ENCODE peak calls at places on chromosomes 13 and 19, in six cellular contexts. One of them, this sample, is unnamed. For H3K4me1, the result is how much of the 10 kb centered on the place peaks cover.

GRCh38 chr19:1026189-1027019 is at the start of gene CNN2:
- DNase-seq in IMR-90: peak
- DNase-seq in transverse colon: peak
- DNase-seq in thoracic aorta: no peak
- DNase-seq in upper lobe of right lung: peak
- DNase-seq in MM.1S: peak
- DNase-seq in this sample: peak

GRCh38 chr13:102394158-102395053 is 7.4 kb downstream of the FGF14 start:
- DNase-seq in IMR-90: peak
- DNase-seq in transverse colon: peak
- DNase-seq in thoracic aorta: peak
- DNase-seq in upper lobe of right lung: peak
- DNase-seq in MM.1S: peak
- DNase-seq in this sample: peak

GRCh38 chr19:8897106-8897505 is 64.9 kb downstream of the MBD3L1 start:
- DNase-seq in IMR-90: no peak
- DNase-seq in transverse colon: no peak
- DNase-seq in thoracic aorta: no peak
- DNase-seq in upper lobe of right lung: no peak
- DNase-seq in MM.1S: no peak
- DNase-seq in this sample: no peak

GRCh38 chr13:78657699-78658629 is 991 bp downstream of the OBI1 start:
- DNase-seq in IMR-90: peak
- DNase-seq in transverse colon: no peak
- DNase-seq in thoracic aorta: no peak
- DNase-seq in upper lobe of right lung: no peak
- DNase-seq in MM.1S: peak
- DNase-seq in this sample: peak

GRCh38 chr13:111554539-111555267 is 234.3 kb downstream of the TEX29 start:
- DNase-seq in IMR-90: no peak
- DNase-seq in transverse colon: no peak
- DNase-seq in thoracic aorta: no peak
- DNase-seq in upper lobe of right lung: no peak
- DNase-seq in MM.1S: no peak
- DNase-seq in this sample: no peak

GRCh38 chr13:112690242-112690943 is 555 bp downstream of the ATP11A start:
- DNase-seq in IMR-90: peak
- DNase-seq in transverse colon: peak
- DNase-seq in thoracic aorta: no peak
- DNase-seq in upper lobe of right lung: peak
- DNase-seq in MM.1S: peak
- DNase-seq in this sample: peak

GRCh38 chr19:22427587-22428298 is 5.6 kb upstream of the ZNF98 start:
- DNase-seq in IMR-90: no peak
- DNase-seq in transverse colon: no peak
- DNase-seq in thoracic aorta: no peak
- DNase-seq in upper lobe of right lung: no peak
- DNase-seq in MM.1S: no peak
- DNase-seq in this sample: no peak

GRCh38 chr13:101155920-101156319 is 260.4 kb downstream of the NALCN start:
- DNase-seq in IMR-90: no peak
- DNase-seq in transverse colon: no peak
- DNase-seq in thoracic aorta: no peak
- DNase-seq in upper lobe of right lung: no peak
- DNase-seq in MM.1S: no peak
- DNase-seq in this sample: no peak

GRCh38 chr19:38245826-38246498 is 10.2 kb downstream of the PPP1R14A start:
- DNase-seq in IMR-90: peak
- DNase-seq in transverse colon: no peak
- DNase-seq in thoracic aorta: peak
- DNase-seq in upper lobe of right lung: no peak
- DNase-seq in MM.1S: no peak
- DNase-seq in this sample: no peak

GRCh38 chr19:4376245-4376990 is 23.9 kb downstream of the SH3GL1 start:
- DNase-seq in IMR-90: no peak
- DNase-seq in transverse colon: no peak
- DNase-seq in thoracic aorta: no peak
- DNase-seq in upper lobe of right lung: no peak
- DNase-seq in MM.1S: no peak
- DNase-seq in this sample: no peak

GRCh38 chr19:4374451-4375163 is 25.7 kb downstream of the SH3GL1 start:
- DNase-seq in IMR-90: peak
- DNase-seq in transverse colon: peak
- DNase-seq in thoracic aorta: peak
- DNase-seq in upper lobe of right lung: peak
- DNase-seq in MM.1S: no peak
- DNase-seq in this sample: peak

GRCh38 chr19:4376991-4377781 is 23.2 kb downstream of the SH3GL1 start:
- DNase-seq in IMR-90: peak
- DNase-seq in transverse colon: no peak
- DNase-seq in thoracic aorta: no peak
- DNase-seq in upper lobe of right lung: no peak
- DNase-seq in MM.1S: no peak
- DNase-seq in this sample: peak

GRCh38 chr19:4375164-4375619 is 25.2 kb downstream of the SH3GL1 start:
- DNase-seq in IMR-90: no peak
- DNase-seq in transverse colon: peak
- DNase-seq in thoracic aorta: no peak
- DNase-seq in upper lobe of right lung: peak
- DNase-seq in MM.1S: no peak
- DNase-seq in this sample: peak

GRCh38 chr19:4375620-4376228 is 24.6 kb downstream of the SH3GL1 start:
- DNase-seq in IMR-90: peak
- DNase-seq in transverse colon: peak
- DNase-seq in thoracic aorta: no peak
- DNase-seq in upper lobe of right lung: no peak
- DNase-seq in MM.1S: no peak
- DNase-seq in this sample: peak
- H3K4me1 ChIP-seq in IMR-90: half or more
- H3K4me1 ChIP-seq in transverse colon: half or more
- H3K4me1 ChIP-seq in thoracic aorta: half or more
- H3K4me1 ChIP-seq in upper lobe of right lung: half or more
- H3K4me1 ChIP-seq in MM.1S: under half
- H3K4me1 ChIP-seq in this sample: under half

DNA sequence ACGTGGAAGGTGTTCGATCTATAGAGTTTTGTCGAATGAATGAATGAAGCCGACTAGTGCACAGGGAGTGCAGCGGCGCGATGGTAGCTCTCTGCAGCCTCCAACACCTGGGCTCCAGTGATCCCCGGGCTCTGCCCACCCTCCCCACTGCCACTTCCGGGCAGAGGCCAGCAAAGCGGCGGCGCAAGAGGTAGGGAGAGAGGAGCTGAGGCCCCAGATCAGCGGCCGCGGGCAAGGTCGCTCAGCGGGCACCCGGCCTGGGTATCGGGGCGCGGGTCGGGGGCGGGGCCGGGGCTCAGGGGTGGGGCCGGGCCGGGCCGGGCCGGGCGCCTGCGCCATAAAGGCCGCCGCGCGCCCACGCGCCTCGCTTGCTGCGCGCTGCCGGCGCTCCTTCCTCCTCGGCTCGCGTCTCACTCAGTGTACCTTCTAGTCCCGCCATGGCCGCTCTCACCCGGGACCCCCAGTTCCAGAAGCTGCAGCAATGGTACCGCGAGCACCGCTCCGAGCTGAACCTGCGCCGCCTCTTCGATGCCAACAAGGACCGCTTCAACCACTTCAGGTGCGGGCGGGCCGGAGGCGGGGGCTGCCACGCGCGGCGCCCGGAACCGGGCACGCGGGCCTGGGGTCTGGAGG is at the start of gene GPI:
- DNase-seq in IMR-90: peak
- DNase-seq in transverse colon: peak
- DNase-seq in thoracic aorta: no peak
- DNase-seq in upper lobe of right lung: peak
- DNase-seq in MM.1S: peak
- DNase-seq in this sample: peak
- H3K4me1 ChIP-seq in IMR-90: under half
- H3K4me1 ChIP-seq in transverse colon: under half
- H3K4me1 ChIP-seq in thoracic aorta: under half
- H3K4me1 ChIP-seq in upper lobe of right lung: under half
- H3K4me1 ChIP-seq in MM.1S: under half
- H3K4me1 ChIP-seq in this sample: under half

GRCh38 chr13:99217461-99218101 is 16.9 kb downstream of the UBAC2 start:
- DNase-seq in IMR-90: no peak
- DNase-seq in transverse colon: no peak
- DNase-seq in thoracic aorta: no peak
- DNase-seq in upper lobe of right lung: no peak
- DNase-seq in MM.1S: no peak
- DNase-seq in this sample: no peak
- H3K4me1 ChIP-seq in IMR-90: under half
- H3K4me1 ChIP-seq in transverse colon: under half
- H3K4me1 ChIP-seq in thoracic aorta: under half
- H3K4me1 ChIP-seq in upper lobe of right lung: under half
- H3K4me1 ChIP-seq in MM.1S: under half
- H3K4me1 ChIP-seq in this sample: under half

GRCh38 chr19:10274589-10274988 is 3.7 kb downstream of the ICAM1 start:
- DNase-seq in IMR-90: no peak
- DNase-seq in transverse colon: no peak
- DNase-seq in thoracic aorta: no peak
- DNase-seq in upper lobe of right lung: no peak
- DNase-seq in MM.1S: no peak
- DNase-seq in this sample: no peak

GRCh38 chr19:10269333-10270179 is 1.4 kb upstream of the ICAM1 start:
- DNase-seq in IMR-90: peak
- DNase-seq in transverse colon: peak
- DNase-seq in thoracic aorta: no peak
- DNase-seq in upper lobe of right lung: peak
- DNase-seq in MM.1S: peak
- DNase-seq in this sample: peak

GRCh38 chr19:10270616-10271394 is at the start of gene ICAM1:
- DNase-seq in IMR-90: peak
- DNase-seq in transverse colon: peak
- DNase-seq in thoracic aorta: no peak
- DNase-seq in upper lobe of right lung: peak
- DNase-seq in MM.1S: peak
- DNase-seq in this sample: peak

GRCh38 chr19:10270180-10270615 is 722 bp upstream of the ICAM1 start:
- DNase-seq in IMR-90: no peak
- DNase-seq in transverse colon: peak
- DNase-seq in thoracic aorta: no peak
- DNase-seq in upper lobe of right lung: peak
- DNase-seq in MM.1S: peak
- DNase-seq in this sample: peak

GRCh38 chr19:10271543-10272086 is 695 bp downstream of the ICAM1 start:
- DNase-seq in IMR-90: peak
- DNase-seq in transverse colon: peak
- DNase-seq in thoracic aorta: no peak
- DNase-seq in upper lobe of right lung: no peak
- DNase-seq in MM.1S: no peak
- DNase-seq in this sample: no peak
- H3K4me1 ChIP-seq in IMR-90: under half
- H3K4me1 ChIP-seq in transverse colon: under half
- H3K4me1 ChIP-seq in thoracic aorta: under half
- H3K4me1 ChIP-seq in upper lobe of right lung: under half
- H3K4me1 ChIP-seq in MM.1S: under half
- H3K4me1 ChIP-seq in this sample: under half

GRCh38 chr13:44407379-44407778 is 33.8 kb downstream of the SERP2 start:
- DNase-seq in IMR-90: no peak
- DNase-seq in transverse colon: no peak
- DNase-seq in thoracic aorta: no peak
- DNase-seq in upper lobe of right lung: no peak
- DNase-seq in MM.1S: no peak
- DNase-seq in this sample: no peak

GRCh38 chr13:44402902-44403719 is 29.5 kb downstream of the SERP2 start:
- DNase-seq in IMR-90: no peak
- DNase-seq in transverse colon: peak
- DNase-seq in thoracic aorta: no peak
- DNase-seq in upper lobe of right lung: no peak
- DNase-seq in MM.1S: no peak
- DNase-seq in this sample: peak

GRCh38 chr13:44403720-44404063 is 30.1 kb downstream of the SERP2 start:
- DNase-seq in IMR-90: no peak
- DNase-seq in transverse colon: no peak
- DNase-seq in thoracic aorta: no peak
- DNase-seq in upper lobe of right lung: no peak
- DNase-seq in MM.1S: no peak
- DNase-seq in this sample: no peak

GRCh38 chr13:44406617-44407016 is 33.0 kb downstream of the SERP2 start:
- DNase-seq in IMR-90: no peak
- DNase-seq in transverse colon: no peak
- DNase-seq in thoracic aorta: no peak
- DNase-seq in upper lobe of right lung: no peak
- DNase-seq in MM.1S: no peak
- DNase-seq in this sample: no peak

DNA sequence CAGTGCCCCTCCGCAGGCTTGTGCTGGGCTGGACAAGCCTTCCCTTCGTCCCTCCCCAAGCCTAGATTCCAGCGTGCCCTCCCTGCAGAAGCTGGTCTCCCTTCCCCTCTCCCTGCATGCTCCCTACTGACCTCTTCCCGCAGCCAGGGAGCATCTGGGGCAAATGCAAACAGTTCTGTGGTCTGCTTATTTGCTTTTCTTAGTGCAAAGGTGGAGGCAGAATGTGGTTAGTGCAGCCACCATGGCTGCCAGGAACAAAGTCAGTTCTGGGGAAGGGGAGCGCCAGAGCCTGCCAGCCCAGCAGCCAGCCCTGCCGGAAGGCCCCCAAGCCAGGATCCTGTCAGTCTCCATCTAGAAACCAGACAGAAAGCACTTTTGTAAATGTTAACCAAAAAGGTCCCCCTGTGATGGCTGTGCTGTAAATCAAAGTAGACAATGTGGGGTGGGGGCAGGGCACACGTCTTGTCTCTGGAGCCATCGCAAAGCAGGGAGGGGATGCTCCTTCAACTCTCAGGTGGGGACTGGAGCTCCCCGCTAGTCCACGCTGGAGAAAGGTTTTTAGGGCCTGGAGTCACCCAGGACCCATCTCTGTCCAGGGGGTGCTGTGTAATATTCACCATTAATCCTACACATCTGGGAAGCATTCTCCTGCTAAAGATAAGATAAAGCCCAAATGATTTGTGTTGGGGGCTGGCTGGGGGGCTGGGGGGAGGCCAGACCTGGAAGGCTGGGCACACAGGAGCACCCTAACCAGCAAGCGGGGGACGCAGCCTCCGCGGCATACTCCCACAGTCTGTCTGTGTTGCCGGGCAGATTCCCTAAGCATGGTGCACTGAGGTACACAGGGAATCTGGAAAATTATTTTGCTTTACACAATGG is 30.9 kb downstream of the SERP2 start:
- DNase-seq in IMR-90: no peak
- DNase-seq in transverse colon: peak
- DNase-seq in thoracic aorta: no peak
- DNase-seq in upper lobe of right lung: no peak
- DNase-seq in MM.1S: no peak
- DNase-seq in this sample: peak
- H3K4me1 ChIP-seq in IMR-90: under half
- H3K4me1 ChIP-seq in transverse colon: under half
- H3K4me1 ChIP-seq in thoracic aorta: under half
- H3K4me1 ChIP-seq in upper lobe of right lung: under half
- H3K4me1 ChIP-seq in MM.1S: under half
- H3K4me1 ChIP-seq in this sample: under half

This sample was measured in small intestine.